ENCODE peak calls at places on chromosome 11, in seven cellular contexts. One of them, this sample, is unnamed.
A peak's percentile ranks its signal among the peaks of the same experiment; 100 is the strongest.

GRCh38 chr11:70104419-70104818 is 26.3 kb downstream of the ANO1 start:
- DNase-seq in spleen: no peak
- DNase-seq in transverse colon: no peak
- DNase-seq in GM23338: no peak
- DNase-seq in HepG2: no peak
- DNase-seq in HCT116: no peak
- DNase-seq in prostate gland: no peak
- DNase-seq in this sample: no peak

GRCh38 chr11:106988151-106988806 is 30.0 kb downstream of the GUCY1A2 start:
- DNase-seq in HCT116: no peak
- DNase-seq in prostate gland: no peak
- DNase-seq in HepG2: no peak
- DNase-seq in GM23338: no peak
- DNase-seq in spleen: no peak
- DNase-seq in transverse colon: no peak
- DNase-seq in this sample: no peak

GRCh38 chr11:118649941-118650340 is 29.5 kb downstream of the TREH start:
- DNase-seq in spleen: peak; percentile 34
- DNase-seq in GM23338: no peak
- DNase-seq in HepG2: peak; percentile 34
- DNase-seq in HCT116: no peak
- DNase-seq in transverse colon: no peak
- DNase-seq in prostate gland: no peak
- DNase-seq in this sample: no peak

GRCh38 chr11:21511835-21512440 is 680.9 kb upstream of the ANO5 start:
- DNase-seq in transverse colon: peak; percentile 28
- DNase-seq in spleen: no peak
- DNase-seq in GM23338: peak; percentile 90
- DNase-seq in HCT116: peak; percentile 3
- DNase-seq in HepG2: peak; percentile 48
- DNase-seq in prostate gland: peak; percentile 31
- DNase-seq in this sample: peak; percentile 56

GRCh38 chr11:121535122-121535796 is 82.5 kb upstream of the SORL1-AS1 start:
- DNase-seq in spleen: no peak
- DNase-seq in HepG2: no peak
- DNase-seq in prostate gland: no peak
- DNase-seq in HCT116: no peak
- DNase-seq in transverse colon: no peak
- DNase-seq in GM23338: no peak
- DNase-seq in this sample: no peak

GRCh38 chr11:77874206-77874605 is 53.3 kb downstream of the AAMDC start:
- DNase-seq in spleen: no peak
- DNase-seq in prostate gland: no peak
- DNase-seq in HCT116: no peak
- DNase-seq in HepG2: no peak
- DNase-seq in transverse colon: no peak
- DNase-seq in GM23338: no peak
- DNase-seq in this sample: no peak

GRCh38 chr11:17683378-17684161 is 35.8 kb upstream of the MYOD1 start:
- DNase-seq in transverse colon: no peak
- DNase-seq in HCT116: peak; percentile 57
- DNase-seq in prostate gland: no peak
- DNase-seq in HepG2: peak; percentile 42
- DNase-seq in GM23338: no peak
- DNase-seq in spleen: no peak
- DNase-seq in this sample: no peak

GRCh38 chr11:13358871-13359270 is 81.3 kb downstream of the BMAL1 start:
- DNase-seq in GM23338: no peak
- DNase-seq in HepG2: no peak
- DNase-seq in transverse colon: no peak
- DNase-seq in spleen: no peak
- DNase-seq in HCT116: no peak
- DNase-seq in prostate gland: no peak
- DNase-seq in this sample: no peak

GRCh38 chr11:2198621-2199365 is 27.2 kb upstream of the TH start:
- DNase-seq in transverse colon: no peak
- DNase-seq in HepG2: no peak
- DNase-seq in prostate gland: no peak
- DNase-seq in GM23338: no peak
- DNase-seq in HCT116: no peak
- DNase-seq in spleen: no peak
- DNase-seq in this sample: no peak

GRCh38 chr11:70182266-70182665 is 20.8 kb upstream of the FADD start:
- DNase-seq in HepG2: no peak
- DNase-seq in spleen: no peak
- DNase-seq in transverse colon: no peak
- DNase-seq in prostate gland: no peak
- DNase-seq in HCT116: no peak
- DNase-seq in GM23338: no peak
- DNase-seq in this sample: no peak

GRCh38 chr11:83042966-83043711 is 28.6 kb downstream of the RAB30 start:
- DNase-seq in prostate gland: no peak
- DNase-seq in spleen: no peak
- DNase-seq in GM23338: no peak
- DNase-seq in HCT116: no peak
- DNase-seq in HepG2: no peak
- DNase-seq in transverse colon: no peak
- DNase-seq in this sample: no peak

GRCh38 chr11:7016011-7016410 is 4.1 kb downstream of the ZNF214 start:
- DNase-seq in HepG2: no peak
- DNase-seq in GM23338: no peak
- DNase-seq in prostate gland: no peak
- DNase-seq in transverse colon: no peak
- DNase-seq in spleen: no peak
- DNase-seq in HCT116: no peak
- DNase-seq in this sample: no peak

GRCh38 chr11:96680515-96680914 is 290.7 kb downstream of the JRKL start:
- DNase-seq in spleen: no peak
- DNase-seq in HCT116: no peak
- DNase-seq in HepG2: no peak
- DNase-seq in transverse colon: no peak
- DNase-seq in GM23338: no peak
- DNase-seq in prostate gland: no peak
- DNase-seq in this sample: no peak

GRCh38 chr11:75716659-75717058 is 979 bp upstream of the MOGAT2 start:
- DNase-seq in HCT116: no peak
- DNase-seq in HepG2: no peak
- DNase-seq in spleen: no peak
- DNase-seq in transverse colon: no peak
- DNase-seq in prostate gland: no peak
- DNase-seq in GM23338: peak; percentile 19
- DNase-seq in this sample: no peak

GRCh38 chr11:36123353-36124220 is 165.6 kb downstream of the COMMD9 start:
- DNase-seq in HCT116: no peak
- DNase-seq in transverse colon: no peak
- DNase-seq in spleen: no peak
- DNase-seq in GM23338: no peak
- DNase-seq in HepG2: no peak
- DNase-seq in prostate gland: no peak
- DNase-seq in this sample: no peak

GRCh38 chr11:57885298-57886035 is 123.9 kb downstream of the CTNND1 start:
- DNase-seq in HepG2: peak; percentile 20
- DNase-seq in HCT116: no peak
- DNase-seq in prostate gland: no peak
- DNase-seq in GM23338: peak; percentile 65
- DNase-seq in transverse colon: no peak
- DNase-seq in spleen: no peak
- DNase-seq in this sample: no peak

GRCh38 chr11:130801287-130802146 is 114.8 kb downstream of the SNX19 start:
- DNase-seq in spleen: no peak
- DNase-seq in HepG2: no peak
- DNase-seq in GM23338: no peak
- DNase-seq in HCT116: no peak
- DNase-seq in prostate gland: no peak
- DNase-seq in transverse colon: no peak
- DNase-seq in this sample: no peak

GRCh38 chr11:120966840-120967239 is 57.1 kb upstream of the TBCEL start:
- DNase-seq in HepG2: no peak
- DNase-seq in HCT116: no peak
- DNase-seq in spleen: no peak
- DNase-seq in prostate gland: no peak
- DNase-seq in transverse colon: no peak
- DNase-seq in GM23338: no peak
- DNase-seq in this sample: no peak

GRCh38 chr11:130218501-130218900 is 58.9 kb downstream of the ST14 start:
- DNase-seq in prostate gland: no peak
- DNase-seq in HCT116: no peak
- DNase-seq in HepG2: no peak
- DNase-seq in GM23338: no peak
- DNase-seq in transverse colon: no peak
- DNase-seq in spleen: no peak
- DNase-seq in this sample: no peak

GRCh38 chr11:119567667-119568582 is 145.0 kb upstream of the THY1 start:
- DNase-seq in HCT116: no peak
- DNase-seq in transverse colon: no peak
- DNase-seq in GM23338: peak; percentile 16
- DNase-seq in prostate gland: no peak
- DNase-seq in spleen: no peak
- DNase-seq in HepG2: no peak
- DNase-seq in this sample: no peak

GRCh38 chr11:12472401-12473065 is 95.2 kb downstream of the PARVA start:
- DNase-seq in spleen: no peak
- DNase-seq in HCT116: no peak
- DNase-seq in prostate gland: no peak
- DNase-seq in transverse colon: no peak
- DNase-seq in HepG2: no peak
- DNase-seq in GM23338: no peak
- DNase-seq in this sample: no peak

GRCh38 chr11:124475265-124475664 is 29.8 kb upstream of the OR8B8 start:
- DNase-seq in spleen: no peak
- DNase-seq in GM23338: no peak
- DNase-seq in prostate gland: no peak
- DNase-seq in HCT116: no peak
- DNase-seq in HepG2: no peak
- DNase-seq in transverse colon: no peak
- DNase-seq in this sample: no peak

GRCh38 chr11:73931951-73932350 is 18.9 kb upstream of the DNAJB13 start:
- DNase-seq in spleen: no peak
- DNase-seq in HCT116: no peak
- DNase-seq in transverse colon: peak; percentile 56
- DNase-seq in GM23338: no peak
- DNase-seq in prostate gland: no peak
- DNase-seq in HepG2: no peak
- DNase-seq in this sample: no peak

GRCh38 chr11:73929388-73929787 is 21.4 kb upstream of the DNAJB13 start:
- DNase-seq in transverse colon: no peak
- DNase-seq in HepG2: no peak
- DNase-seq in HCT116: no peak
- DNase-seq in prostate gland: no peak
- DNase-seq in spleen: no peak
- DNase-seq in GM23338: no peak
- DNase-seq in this sample: no peak

GRCh38 chr11:73931039-73931645 is 19.7 kb upstream of the DNAJB13 start:
- DNase-seq in HepG2: peak; percentile 50
- DNase-seq in prostate gland: no peak
- DNase-seq in spleen: no peak
- DNase-seq in HCT116: peak; percentile 79
- DNase-seq in transverse colon: no peak
- DNase-seq in GM23338: peak; percentile 90
- DNase-seq in this sample: peak; percentile 61
- H3K27ac ChIP-seq in HepG2: no peak overlapping the region
- H3K27ac ChIP-seq in prostate gland: no peak overlapping the region
- H3K27ac ChIP-seq in spleen: no peak overlapping the region
- H3K27ac ChIP-seq in HCT116: no peak overlapping the region
- H3K27ac ChIP-seq in transverse colon: no peak overlapping the region
- H3K27ac ChIP-seq in GM23338: no peak overlapping the region
- H3K27ac ChIP-seq in this sample: no peak overlapping the region

GRCh38 chr11:64233913-64234839 is at the start of gene VEGFB:
- DNase-seq in prostate gland: peak; percentile 65
- DNase-seq in HCT116: no peak
- DNase-seq in transverse colon: peak; percentile 86
- DNase-seq in HepG2: no peak
- DNase-seq in spleen: peak; percentile 94
- DNase-seq in GM23338: peak; percentile 71
- DNase-seq in this sample: no peak
- TF ChIP-seq POLR2AphosphoS5 in prostate gland: peak; percentile 44
- TF ChIP-seq POLR2AphosphoS5 in HCT116: peak; percentile 76
- TF ChIP-seq POLR2AphosphoS5 in transverse colon: peak; percentile 49
- TF ChIP-seq POLR2AphosphoS5 in HepG2: peak; percentile 27
- TF ChIP-seq POLR2AphosphoS5 in spleen: peak; percentile 81
- TF ChIP-seq POLR2AphosphoS5 in GM23338: peak; percentile 65
- TF ChIP-seq POLR2AphosphoS5 in this sample: no peak

DNA sequence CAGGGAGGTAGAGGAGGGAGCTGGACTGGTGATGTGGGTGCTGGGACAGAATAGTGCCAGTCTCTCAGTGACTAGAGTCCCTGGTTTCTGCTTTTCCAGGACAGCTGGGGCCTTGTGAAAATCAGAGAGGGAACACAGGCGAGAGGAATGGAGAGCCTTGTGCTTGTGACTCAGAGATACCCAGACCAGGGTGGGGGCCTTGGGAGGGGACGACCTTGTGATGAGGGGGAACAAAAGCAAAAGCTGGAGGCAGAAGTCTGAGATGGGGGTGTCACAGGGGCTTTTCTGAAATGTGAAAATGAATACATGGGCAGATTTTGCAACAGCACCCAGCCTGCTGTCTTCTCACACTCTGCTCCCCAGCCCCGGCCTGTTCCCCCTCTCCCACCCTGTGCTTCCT is 3.4 kb upstream of the NR1H3 start:
- DNase-seq in GM23338: no peak
- DNase-seq in spleen: peak; percentile 71
- DNase-seq in HepG2: no peak
- DNase-seq in prostate gland: no peak
- DNase-seq in HCT116: no peak
- DNase-seq in transverse colon: peak; percentile 25
- DNase-seq in this sample: no peak
- H3K27ac ChIP-seq in GM23338: no peak overlapping the region
- H3K27ac ChIP-seq in spleen: peak overlapping the region; percentile 67
- H3K27ac ChIP-seq in HepG2: peak overlapping the region; percentile 87
- H3K27ac ChIP-seq in prostate gland: peak overlapping the region; percentile 59
- H3K27ac ChIP-seq in HCT116: no peak overlapping the region
- H3K27ac ChIP-seq in transverse colon: peak overlapping the region; percentile 76
- H3K27ac ChIP-seq in this sample: no peak overlapping the region

DNA sequence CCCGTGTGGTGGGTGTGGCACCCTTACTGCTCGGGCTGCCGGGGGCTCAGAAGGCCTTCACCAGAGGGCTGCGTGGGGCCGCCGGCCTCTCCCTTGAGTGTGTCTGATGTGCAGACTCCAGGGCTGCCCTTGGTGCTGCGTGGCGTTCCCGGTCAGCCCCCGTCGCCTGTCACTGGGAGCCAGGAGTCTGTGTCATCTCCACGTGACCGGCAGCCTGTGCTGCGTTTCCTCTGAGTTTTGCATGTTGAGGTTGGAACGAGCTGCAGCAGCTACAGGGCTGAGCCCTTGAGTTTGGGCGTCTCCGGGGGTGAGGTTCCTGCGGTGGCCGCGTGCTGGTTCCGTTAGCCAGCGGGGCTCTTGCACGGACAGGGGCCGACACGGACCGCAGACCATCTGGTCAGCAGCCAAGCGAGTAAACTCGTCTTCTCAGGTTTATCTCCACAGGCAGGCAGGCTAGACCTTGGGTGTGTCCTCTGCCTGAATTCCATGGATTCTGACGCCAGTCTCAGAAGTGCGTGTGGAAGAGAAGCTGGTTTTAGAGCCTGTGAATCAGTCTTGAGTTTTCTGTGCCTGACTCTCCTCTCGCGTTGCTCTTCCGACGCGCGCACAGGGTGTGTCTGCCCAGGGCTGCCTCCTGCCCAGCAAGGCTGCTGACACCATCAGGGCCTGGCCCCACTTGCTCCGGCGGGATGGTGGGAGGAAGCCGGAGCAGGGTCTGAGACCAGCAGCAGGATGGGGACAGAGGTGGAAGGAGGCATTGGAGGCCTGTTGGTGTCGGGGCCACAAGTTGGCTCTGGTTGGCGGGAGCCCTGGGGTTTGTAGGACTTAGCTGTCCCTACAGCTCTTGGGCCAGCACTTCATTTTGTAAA is 10.5 kb downstream of the PTDSS2 start:
- DNase-seq in spleen: peak; percentile 71
- DNase-seq in prostate gland: no peak
- DNase-seq in HCT116: no peak
- DNase-seq in transverse colon: no peak
- DNase-seq in HepG2: no peak
- DNase-seq in GM23338: no peak
- DNase-seq in this sample: no peak
- TF ChIP-seq POLR2AphosphoS5 in spleen: peak; percentile 22
- TF ChIP-seq POLR2AphosphoS5 in prostate gland: no peak
- TF ChIP-seq POLR2AphosphoS5 in HCT116: no peak
- TF ChIP-seq POLR2AphosphoS5 in transverse colon: no peak
- TF ChIP-seq POLR2AphosphoS5 in HepG2: no peak
- TF ChIP-seq POLR2AphosphoS5 in GM23338: no peak
- TF ChIP-seq POLR2AphosphoS5 in this sample: no peak